ENCODE peak calls at places on chromosomes 6 and 20, in seven cellular contexts. One of them, this sample, is unnamed.

GRCh38 chr6:21067521-21067920 is 526.0 kb upstream of the SOX4 start:
- DNase-seq in left ventricle myocardium inferior: no peak
- DNase-seq in OCI-LY7: no peak
- DNase-seq in foreskin fibroblast: no peak
- DNase-seq in cardiac fibroblast: peak; percentile 10
- DNase-seq in heart left ventricle: no peak
- DNase-seq in GM12864: no peak
- DNase-seq in this sample: no peak

GRCh38 chr6:170147832-170148708 is 142.8 kb downstream of the DLL1 start:
- DNase-seq in left ventricle myocardium inferior: no peak
- DNase-seq in OCI-LY7: no peak
- DNase-seq in foreskin fibroblast: no peak
- DNase-seq in cardiac fibroblast: no peak
- DNase-seq in heart left ventricle: peak; percentile 75
- DNase-seq in GM12864: no peak
- DNase-seq in this sample: no peak

GRCh38 chr6:170020041-170020583 is 268.7 kb downstream of the ERMARD start:
- DNase-seq in left ventricle myocardium inferior: no peak
- DNase-seq in OCI-LY7: no peak
- DNase-seq in foreskin fibroblast: no peak
- DNase-seq in cardiac fibroblast: no peak
- DNase-seq in heart left ventricle: peak; percentile 51
- DNase-seq in GM12864: no peak
- DNase-seq in this sample: no peak

GRCh38 chr20:38590682-38591483 is 9.9 kb downstream of the ADIG start:
- DNase-seq in left ventricle myocardium inferior: no peak
- DNase-seq in OCI-LY7: no peak
- DNase-seq in foreskin fibroblast: no peak
- DNase-seq in cardiac fibroblast: no peak
- DNase-seq in heart left ventricle: no peak
- DNase-seq in GM12864: no peak
- DNase-seq in this sample: no peak

GRCh38 chr6:165843568-165844113 is 180.6 kb upstream of the PDE10A start:
- DNase-seq in left ventricle myocardium inferior: no peak
- DNase-seq in OCI-LY7: no peak
- DNase-seq in foreskin fibroblast: no peak
- DNase-seq in cardiac fibroblast: no peak
- DNase-seq in heart left ventricle: peak; percentile 28
- DNase-seq in GM12864: no peak
- DNase-seq in this sample: no peak

GRCh38 chr6:3328145-3328544 is 69.4 kb downstream of the PSMG4 start:
- DNase-seq in left ventricle myocardium inferior: no peak
- DNase-seq in OCI-LY7: no peak
- DNase-seq in foreskin fibroblast: no peak
- DNase-seq in cardiac fibroblast: peak; percentile 72
- DNase-seq in heart left ventricle: no peak
- DNase-seq in GM12864: no peak
- DNase-seq in this sample: no peak

GRCh38 chr6:117506180-117506835 is 23.8 kb downstream of the DCBLD1 start:
- DNase-seq in left ventricle myocardium inferior: no peak
- DNase-seq in OCI-LY7: no peak
- DNase-seq in foreskin fibroblast: no peak
- DNase-seq in cardiac fibroblast: peak; percentile 67
- DNase-seq in heart left ventricle: no peak
- DNase-seq in GM12864: no peak
- DNase-seq in this sample: no peak

GRCh38 chr20:56414842-56415765 is 3.0 kb downstream of the CASS4 start:
- DNase-seq in left ventricle myocardium inferior: no peak
- DNase-seq in OCI-LY7: no peak
- DNase-seq in foreskin fibroblast: peak; percentile 95
- DNase-seq in cardiac fibroblast: peak; percentile 81
- DNase-seq in heart left ventricle: no peak
- DNase-seq in GM12864: no peak
- DNase-seq in this sample: no peak

GRCh38 chr20:60238992-60239655 is 280.9 kb downstream of the CDH26 start:
- DNase-seq in left ventricle myocardium inferior: no peak
- DNase-seq in OCI-LY7: no peak
- DNase-seq in foreskin fibroblast: no peak
- DNase-seq in cardiac fibroblast: no peak
- DNase-seq in heart left ventricle: no peak
- DNase-seq in GM12864: no peak
- DNase-seq in this sample: no peak

GRCh38 chr20:5657190-5657872 is 92.9 kb upstream of the SHLD1 start:
- DNase-seq in left ventricle myocardium inferior: peak; percentile 20
- DNase-seq in OCI-LY7: no peak
- DNase-seq in foreskin fibroblast: peak; percentile 85
- DNase-seq in cardiac fibroblast: peak; percentile 97
- DNase-seq in heart left ventricle: no peak
- DNase-seq in GM12864: no peak
- DNase-seq in this sample: no peak

DNA sequence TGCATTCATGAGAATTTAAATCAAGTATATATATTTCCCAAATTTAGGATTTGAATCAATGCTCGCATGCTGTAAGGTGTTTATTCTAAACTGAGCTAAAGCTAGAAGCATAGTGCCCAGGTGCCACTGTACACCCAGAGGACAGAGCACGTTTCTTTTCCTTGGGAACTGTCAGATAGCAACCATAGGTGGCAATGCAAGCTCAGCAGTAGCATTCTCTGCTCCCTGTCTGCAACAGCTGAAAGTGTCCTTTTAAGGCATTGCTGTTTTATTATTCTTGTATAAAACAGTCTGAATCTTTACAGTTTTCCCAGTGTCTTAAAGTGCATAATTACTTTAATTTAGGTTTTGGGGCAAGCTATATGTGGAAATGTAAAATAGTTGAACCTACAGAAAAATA is 443.4 kb upstream of the MMS22L start:
- DNase-seq in left ventricle myocardium inferior: no peak
- DNase-seq in OCI-LY7: no peak
- DNase-seq in foreskin fibroblast: no peak
- DNase-seq in cardiac fibroblast: no peak
- DNase-seq in heart left ventricle: no peak
- DNase-seq in GM12864: no peak
- DNase-seq in this sample: no peak
- TF ChIP-seq CTCF in left ventricle myocardium inferior: no peak
- TF ChIP-seq CTCF in OCI-LY7: peak; percentile 11
- TF ChIP-seq CTCF in foreskin fibroblast: no peak
- TF ChIP-seq CTCF in cardiac fibroblast: no peak
- TF ChIP-seq CTCF in heart left ventricle: no peak
- TF ChIP-seq CTCF in GM12864: no peak
- TF ChIP-seq CTCF in this sample: no peak

GRCh38 chr6:23754197-23754596 is 371.8 kb upstream of the NRSN1 start:
- DNase-seq in left ventricle myocardium inferior: no peak
- DNase-seq in OCI-LY7: no peak
- DNase-seq in foreskin fibroblast: no peak
- DNase-seq in cardiac fibroblast: no peak
- DNase-seq in heart left ventricle: no peak
- DNase-seq in GM12864: no peak
- DNase-seq in this sample: no peak
- TF ChIP-seq CTCF in left ventricle myocardium inferior: no peak
- TF ChIP-seq CTCF in OCI-LY7: peak; percentile 26
- TF ChIP-seq CTCF in foreskin fibroblast: no peak
- TF ChIP-seq CTCF in cardiac fibroblast: no peak
- TF ChIP-seq CTCF in heart left ventricle: no peak
- TF ChIP-seq CTCF in GM12864: no peak
- TF ChIP-seq CTCF in this sample: no peak

DNA sequence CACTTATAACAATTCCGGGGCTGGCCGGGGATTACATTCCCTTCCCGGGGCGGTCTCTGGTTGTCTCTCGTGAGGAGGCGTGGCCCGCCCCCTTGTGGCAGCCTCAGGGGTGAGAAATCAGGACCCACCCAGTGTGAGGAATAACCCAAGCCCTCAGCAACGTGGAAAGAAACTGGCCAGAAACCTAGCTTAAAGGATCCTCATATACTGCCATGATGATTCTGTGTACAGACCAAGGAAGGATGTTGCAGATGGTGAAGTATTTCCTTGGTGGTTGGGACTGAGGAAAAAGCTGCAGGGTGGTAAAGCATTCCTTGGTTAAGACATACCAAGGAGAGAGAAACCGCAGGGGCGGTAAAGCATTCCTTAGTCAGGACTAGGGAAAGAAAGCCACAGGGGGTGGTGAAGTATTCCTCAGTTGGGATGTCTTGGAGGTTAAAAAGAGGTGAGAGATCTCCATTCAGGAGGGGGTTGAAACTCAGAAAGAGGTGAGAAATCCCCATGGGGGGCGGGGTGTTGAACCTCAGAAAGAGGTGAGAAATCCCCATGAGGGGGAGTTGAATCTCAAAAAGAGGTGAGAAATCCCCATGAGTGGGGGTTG is 238.2 kb downstream of the RNGTT start:
- DNase-seq in left ventricle myocardium inferior: peak; percentile 22
- DNase-seq in OCI-LY7: peak; percentile 18
- DNase-seq in foreskin fibroblast: no peak
- DNase-seq in cardiac fibroblast: peak; percentile 47
- DNase-seq in heart left ventricle: no peak
- DNase-seq in GM12864: peak; percentile 18
- DNase-seq in this sample: no peak
- TF ChIP-seq CTCF in left ventricle myocardium inferior: peak; percentile 48
- TF ChIP-seq CTCF in OCI-LY7: peak; percentile 69
- TF ChIP-seq CTCF in foreskin fibroblast: no peak
- TF ChIP-seq CTCF in cardiac fibroblast: peak; percentile 32
- TF ChIP-seq CTCF in heart left ventricle: peak; percentile 13
- TF ChIP-seq CTCF in GM12864: peak; percentile 7
- TF ChIP-seq CTCF in this sample: no peak

GRCh38 chr6:16739329-16739801 is 21.9 kb downstream of the ATXN1 start:
- DNase-seq in left ventricle myocardium inferior: no peak
- DNase-seq in OCI-LY7: no peak
- DNase-seq in foreskin fibroblast: no peak
- DNase-seq in cardiac fibroblast: no peak
- DNase-seq in heart left ventricle: no peak
- DNase-seq in GM12864: no peak
- DNase-seq in this sample: no peak
- TF ChIP-seq CTCF in left ventricle myocardium inferior: no peak
- TF ChIP-seq CTCF in OCI-LY7: no peak
- TF ChIP-seq CTCF in foreskin fibroblast: no peak
- TF ChIP-seq CTCF in cardiac fibroblast: no peak
- TF ChIP-seq CTCF in heart left ventricle: no peak
- TF ChIP-seq CTCF in GM12864: no peak
- TF ChIP-seq CTCF in this sample: no peak

DNA sequence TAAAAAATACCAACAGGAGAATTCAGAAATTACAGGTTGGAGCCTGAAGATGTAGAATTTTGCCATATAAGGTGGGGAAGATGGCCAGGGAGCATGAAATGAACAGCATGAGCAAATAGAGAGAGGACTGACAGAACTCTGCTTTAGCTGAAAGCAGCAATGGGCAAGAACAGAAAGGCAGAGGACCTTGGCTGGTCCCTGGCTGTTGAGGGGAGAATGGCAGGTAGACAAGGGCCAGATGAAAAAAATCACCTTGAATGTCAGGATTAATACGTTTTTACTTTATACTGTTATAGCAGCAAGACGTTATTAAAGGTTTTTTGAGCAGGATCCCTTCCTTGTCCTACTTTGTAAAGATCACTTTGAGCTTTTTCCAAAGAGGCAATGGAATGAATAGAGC is 991 bp downstream of the PPIL1 start:
- DNase-seq in left ventricle myocardium inferior: no peak
- DNase-seq in OCI-LY7: peak; percentile 59
- DNase-seq in foreskin fibroblast: no peak
- DNase-seq in cardiac fibroblast: no peak
- DNase-seq in heart left ventricle: no peak
- DNase-seq in GM12864: no peak
- DNase-seq in this sample: no peak
- TF ChIP-seq CTCF in left ventricle myocardium inferior: no peak
- TF ChIP-seq CTCF in OCI-LY7: peak; percentile 46
- TF ChIP-seq CTCF in foreskin fibroblast: no peak
- TF ChIP-seq CTCF in cardiac fibroblast: no peak
- TF ChIP-seq CTCF in heart left ventricle: no peak
- TF ChIP-seq CTCF in GM12864: peak; percentile 43
- TF ChIP-seq CTCF in this sample: no peak

GRCh38 chr6:163324928-163325784 is 89.4 kb upstream of the QKI start:
- DNase-seq in left ventricle myocardium inferior: peak; percentile 51
- DNase-seq in OCI-LY7: no peak
- DNase-seq in foreskin fibroblast: no peak
- DNase-seq in cardiac fibroblast: no peak
- DNase-seq in heart left ventricle: peak; percentile 58
- DNase-seq in GM12864: no peak
- DNase-seq in this sample: no peak
- TF ChIP-seq CTCF in left ventricle myocardium inferior: no peak
- TF ChIP-seq CTCF in OCI-LY7: no peak
- TF ChIP-seq CTCF in foreskin fibroblast: no peak
- TF ChIP-seq CTCF in cardiac fibroblast: no peak
- TF ChIP-seq CTCF in heart left ventricle: no peak
- TF ChIP-seq CTCF in GM12864: no peak
- TF ChIP-seq CTCF in this sample: no peak

GRCh38 chr6:28215425-28215824 is 9.7 kb upstream of the ZSCAN9 start:
- DNase-seq in left ventricle myocardium inferior: no peak
- DNase-seq in OCI-LY7: no peak
- DNase-seq in foreskin fibroblast: no peak
- DNase-seq in cardiac fibroblast: peak; percentile 34
- DNase-seq in heart left ventricle: no peak
- DNase-seq in GM12864: no peak
- DNase-seq in this sample: no peak

GRCh38 chr6:28213213-28213523 is 11.9 kb upstream of the ZSCAN9 start:
- DNase-seq in left ventricle myocardium inferior: no peak
- DNase-seq in OCI-LY7: no peak
- DNase-seq in foreskin fibroblast: no peak
- DNase-seq in cardiac fibroblast: no peak
- DNase-seq in heart left ventricle: no peak
- DNase-seq in GM12864: no peak
- DNase-seq in this sample: no peak

GRCh38 chr6:28209753-28210535 is 15.1 kb upstream of the ZSCAN9 start:
- DNase-seq in left ventricle myocardium inferior: no peak
- DNase-seq in OCI-LY7: no peak
- DNase-seq in foreskin fibroblast: no peak
- DNase-seq in cardiac fibroblast: no peak
- DNase-seq in heart left ventricle: no peak
- DNase-seq in GM12864: no peak
- DNase-seq in this sample: no peak

GRCh38 chr6:28211840-28212509 is 13.1 kb upstream of the ZSCAN9 start:
- DNase-seq in left ventricle myocardium inferior: no peak
- DNase-seq in OCI-LY7: no peak
- DNase-seq in foreskin fibroblast: no peak
- DNase-seq in cardiac fibroblast: no peak
- DNase-seq in heart left ventricle: no peak
- DNase-seq in GM12864: no peak
- DNase-seq in this sample: no peak

GRCh38 chr6:28212510-28213212 is 12.4 kb upstream of the ZSCAN9 start:
- DNase-seq in left ventricle myocardium inferior: no peak
- DNase-seq in OCI-LY7: peak; percentile 2
- DNase-seq in foreskin fibroblast: peak; percentile 50
- DNase-seq in cardiac fibroblast: peak; percentile 93
- DNase-seq in heart left ventricle: no peak
- DNase-seq in GM12864: peak; percentile 66
- DNase-seq in this sample: no peak
- TF ChIP-seq CTCF in left ventricle myocardium inferior: no peak
- TF ChIP-seq CTCF in OCI-LY7: peak; percentile 18
- TF ChIP-seq CTCF in foreskin fibroblast: no peak
- TF ChIP-seq CTCF in cardiac fibroblast: no peak
- TF ChIP-seq CTCF in heart left ventricle: no peak
- TF ChIP-seq CTCF in GM12864: peak; percentile 9
- TF ChIP-seq CTCF in this sample: no peak